ENCODE peak calls at places on chromosomes 11 and 22, in five cellular contexts. One of them, this sample, is unnamed.
A peak's percentile ranks its signal among the peaks of the same experiment; 100 is the strongest.

GRCh38 chr11:44909557-44909956 is 41.1 kb downstream of the TP53I11 start:
- DNase-seq in HepG2: no peak
- DNase-seq in HFF-Myc: no peak
- DNase-seq in foreskin fibroblast: no peak
- DNase-seq in AG10803: no peak
- DNase-seq in this sample: no peak

GRCh38 chr11:104051806-104052205 is 15.4 kb downstream of the DDI1 start:
- DNase-seq in HepG2: no peak
- DNase-seq in HFF-Myc: no peak
- DNase-seq in foreskin fibroblast: no peak
- DNase-seq in AG10803: peak; percentile 15
- DNase-seq in this sample: no peak

GRCh38 chr11:96098511-96099241 is 174.8 kb upstream of the MTMR2 start:
- DNase-seq in HepG2: peak; percentile 95
- DNase-seq in HFF-Myc: no peak
- DNase-seq in foreskin fibroblast: peak; percentile 57
- DNase-seq in AG10803: peak; percentile 49
- DNase-seq in this sample: peak; percentile 35

GRCh38 chr11:19872526-19873135 is 160.0 kb downstream of the NAV2 start:
- DNase-seq in HepG2: no peak
- DNase-seq in HFF-Myc: no peak
- DNase-seq in foreskin fibroblast: no peak
- DNase-seq in AG10803: no peak
- DNase-seq in this sample: no peak

GRCh38 chr11:65427691-65428577 is 5.3 kb downstream of the NEAT1 start:
- DNase-seq in HepG2: no peak
- DNase-seq in HFF-Myc: no peak
- DNase-seq in foreskin fibroblast: peak; percentile 82
- DNase-seq in AG10803: peak; percentile 86
- DNase-seq in this sample: peak; percentile 80

GRCh38 chr22:17734197-17734596 is 40.1 kb downstream of the BID start:
- DNase-seq in HepG2: no peak
- DNase-seq in HFF-Myc: no peak
- DNase-seq in foreskin fibroblast: peak; percentile 64
- DNase-seq in AG10803: peak; percentile 65
- DNase-seq in this sample: peak; percentile 57

GRCh38 chr11:16605440-16605970 is 132.9 kb upstream of the C11orf58 start:
- DNase-seq in HepG2: no peak
- DNase-seq in HFF-Myc: no peak
- DNase-seq in foreskin fibroblast: peak; percentile 42
- DNase-seq in AG10803: no peak
- DNase-seq in this sample: no peak

GRCh38 chr11:109808569-109808968 is 284.6 kb upstream of the ZC3H12C start:
- DNase-seq in HepG2: no peak
- DNase-seq in HFF-Myc: no peak
- DNase-seq in foreskin fibroblast: peak; percentile 39
- DNase-seq in AG10803: peak; percentile 16
- DNase-seq in this sample: no peak

GRCh38 chr11:118058311-118059230 is 18.3 kb upstream of the TMPRSS4 start:
- DNase-seq in HepG2: no peak
- DNase-seq in HFF-Myc: no peak
- DNase-seq in foreskin fibroblast: no peak
- DNase-seq in AG10803: no peak
- DNase-seq in this sample: no peak

GRCh38 chr22:39920134-39920743 is 19.4 kb downstream of the GRAP2 start:
- DNase-seq in HepG2: no peak
- DNase-seq in HFF-Myc: no peak
- DNase-seq in foreskin fibroblast: no peak
- DNase-seq in AG10803: no peak
- DNase-seq in this sample: no peak

GRCh38 chr11:132024587-132025295 is 654.3 kb downstream of the NTM start:
- DNase-seq in HepG2: no peak
- DNase-seq in HFF-Myc: no peak
- DNase-seq in foreskin fibroblast: peak; percentile 82
- DNase-seq in AG10803: peak; percentile 68
- DNase-seq in this sample: peak; percentile 76

GRCh38 chr22:37077802-37078448 is 26.4 kb downstream of the KCTD17 start:
- DNase-seq in HepG2: peak; percentile 29
- DNase-seq in HFF-Myc: no peak
- DNase-seq in foreskin fibroblast: peak; percentile 77
- DNase-seq in AG10803: peak; percentile 29
- DNase-seq in this sample: peak; percentile 7

GRCh38 chr11:10659339-10660216 is 34.0 kb downstream of the IRAG1 start:
- DNase-seq in HepG2: peak; percentile 91
- DNase-seq in HFF-Myc: peak; percentile 78
- DNase-seq in foreskin fibroblast: peak; percentile 96
- DNase-seq in AG10803: peak; percentile 97
- DNase-seq in this sample: peak; percentile 97

GRCh38 chr11:121572581-121573059 is 119.9 kb upstream of the SORL1-AS1 start:
- DNase-seq in HepG2: no peak
- DNase-seq in HFF-Myc: no peak
- DNase-seq in foreskin fibroblast: no peak
- DNase-seq in AG10803: no peak
- DNase-seq in this sample: no peak

GRCh38 chr11:129701706-129702105 is 113.9 kb upstream of the TMEM45B start:
- DNase-seq in HepG2: no peak
- DNase-seq in HFF-Myc: no peak
- DNase-seq in foreskin fibroblast: no peak
- DNase-seq in AG10803: no peak
- DNase-seq in this sample: no peak

GRCh38 chr11:6646631-6647281 is 8.9 kb downstream of the DCHS1 start:
- DNase-seq in HepG2: no peak
- DNase-seq in HFF-Myc: peak; percentile 91
- DNase-seq in foreskin fibroblast: peak; percentile 87
- DNase-seq in AG10803: peak; percentile 84
- DNase-seq in this sample: peak; percentile 17

GRCh38 chr11:72297828-72298227 is 53.9 kb upstream of the PHOX2A start:
- DNase-seq in HepG2: no peak
- DNase-seq in HFF-Myc: no peak
- DNase-seq in foreskin fibroblast: no peak
- DNase-seq in AG10803: no peak
- DNase-seq in this sample: no peak

GRCh38 chr11:110131386-110132123 is 38.4 kb downstream of the ZC3H12C start:
- DNase-seq in HepG2: no peak
- DNase-seq in HFF-Myc: no peak
- DNase-seq in foreskin fibroblast: no peak
- DNase-seq in AG10803: no peak
- DNase-seq in this sample: no peak

GRCh38 chr22:36829370-36830002 is 12.7 kb upstream of the PVALB start:
- DNase-seq in HepG2: no peak
- DNase-seq in HFF-Myc: no peak
- DNase-seq in foreskin fibroblast: no peak
- DNase-seq in AG10803: no peak
- DNase-seq in this sample: no peak

GRCh38 chr11:126137146-126137545 is 74.3 kb downstream of the RPUSD4 start:
- DNase-seq in HepG2: no peak
- DNase-seq in HFF-Myc: no peak
- DNase-seq in foreskin fibroblast: peak; percentile 31
- DNase-seq in AG10803: peak; percentile 78
- DNase-seq in this sample: no peak

GRCh38 chr22:35604671-35605457 is 12.3 kb downstream of the MB start:
- DNase-seq in HepG2: no peak
- DNase-seq in HFF-Myc: no peak
- DNase-seq in foreskin fibroblast: no peak
- DNase-seq in AG10803: peak; percentile 9
- DNase-seq in this sample: no peak

GRCh38 chr11:5362017-5362625 is 10.8 kb downstream of the OR51B6 start:
- DNase-seq in HepG2: no peak
- DNase-seq in HFF-Myc: no peak
- DNase-seq in foreskin fibroblast: no peak
- DNase-seq in AG10803: no peak
- DNase-seq in this sample: no peak

GRCh38 chr22:29225422-29226090 is 19.9 kb downstream of the EMID1 start:
- DNase-seq in HepG2: no peak
- DNase-seq in HFF-Myc: no peak
- DNase-seq in foreskin fibroblast: peak; percentile 65
- DNase-seq in AG10803: peak; percentile 21
- DNase-seq in this sample: no peak

GRCh38 chr11:11461473-11461872 is 108.4 kb upstream of the CSNK2A3 start:
- DNase-seq in HepG2: no peak
- DNase-seq in HFF-Myc: no peak
- DNase-seq in foreskin fibroblast: peak; percentile 7
- DNase-seq in AG10803: no peak
- DNase-seq in this sample: no peak

DNA sequence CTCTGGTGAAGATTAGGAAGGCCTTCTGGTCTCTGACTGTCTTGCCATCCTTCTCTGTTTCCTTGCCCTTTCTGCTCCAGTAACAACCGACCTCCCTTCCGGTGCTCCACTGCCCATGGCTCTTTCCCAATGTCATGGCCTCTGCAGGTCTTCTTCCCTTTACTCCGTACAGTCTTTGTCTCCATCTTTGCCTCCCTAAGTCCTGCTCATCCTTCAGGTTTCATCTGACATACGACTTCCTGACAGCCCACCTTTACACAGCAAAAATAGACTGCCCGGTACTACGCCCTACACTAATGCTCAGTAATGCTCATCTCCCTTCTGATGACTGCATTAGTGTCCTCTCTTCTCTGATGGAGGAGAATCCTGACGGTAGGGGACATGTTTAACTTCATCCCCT is 63.9 kb downstream of the FBXO7 start:
- DNase-seq in HepG2: no peak
- DNase-seq in HFF-Myc: no peak
- DNase-seq in foreskin fibroblast: no peak
- DNase-seq in AG10803: no peak
- DNase-seq in this sample: no peak
- TF ChIP-seq CTCF in HepG2: no peak
- TF ChIP-seq CTCF in HFF-Myc: no peak
- TF ChIP-seq CTCF in foreskin fibroblast: no peak
- TF ChIP-seq CTCF in AG10803: no peak
- TF ChIP-seq CTCF in this sample: no peak

GRCh38 chr11:2090172-2091111 is 48.7 kb downstream of the IGF2 start:
- DNase-seq in HepG2: no peak
- DNase-seq in HFF-Myc: no peak
- DNase-seq in foreskin fibroblast: no peak
- DNase-seq in AG10803: no peak
- DNase-seq in this sample: no peak

GRCh38 chr11:2091112-2091746 is 48.0 kb downstream of the IGF2 start:
- DNase-seq in HepG2: no peak
- DNase-seq in HFF-Myc: no peak
- DNase-seq in foreskin fibroblast: no peak
- DNase-seq in AG10803: no peak
- DNase-seq in this sample: no peak

GRCh38 chr11:2088284-2088683 is 50.9 kb downstream of the IGF2 start:
- DNase-seq in HepG2: no peak
- DNase-seq in HFF-Myc: no peak
- DNase-seq in foreskin fibroblast: no peak
- DNase-seq in AG10803: no peak
- DNase-seq in this sample: no peak

GRCh38 chr11:2089536-2090165 is 49.5 kb downstream of the IGF2 start:
- DNase-seq in HepG2: peak; percentile 54
- DNase-seq in HFF-Myc: no peak
- DNase-seq in foreskin fibroblast: peak; percentile 57
- DNase-seq in AG10803: peak; percentile 29
- DNase-seq in this sample: peak; percentile 24

DNA sequence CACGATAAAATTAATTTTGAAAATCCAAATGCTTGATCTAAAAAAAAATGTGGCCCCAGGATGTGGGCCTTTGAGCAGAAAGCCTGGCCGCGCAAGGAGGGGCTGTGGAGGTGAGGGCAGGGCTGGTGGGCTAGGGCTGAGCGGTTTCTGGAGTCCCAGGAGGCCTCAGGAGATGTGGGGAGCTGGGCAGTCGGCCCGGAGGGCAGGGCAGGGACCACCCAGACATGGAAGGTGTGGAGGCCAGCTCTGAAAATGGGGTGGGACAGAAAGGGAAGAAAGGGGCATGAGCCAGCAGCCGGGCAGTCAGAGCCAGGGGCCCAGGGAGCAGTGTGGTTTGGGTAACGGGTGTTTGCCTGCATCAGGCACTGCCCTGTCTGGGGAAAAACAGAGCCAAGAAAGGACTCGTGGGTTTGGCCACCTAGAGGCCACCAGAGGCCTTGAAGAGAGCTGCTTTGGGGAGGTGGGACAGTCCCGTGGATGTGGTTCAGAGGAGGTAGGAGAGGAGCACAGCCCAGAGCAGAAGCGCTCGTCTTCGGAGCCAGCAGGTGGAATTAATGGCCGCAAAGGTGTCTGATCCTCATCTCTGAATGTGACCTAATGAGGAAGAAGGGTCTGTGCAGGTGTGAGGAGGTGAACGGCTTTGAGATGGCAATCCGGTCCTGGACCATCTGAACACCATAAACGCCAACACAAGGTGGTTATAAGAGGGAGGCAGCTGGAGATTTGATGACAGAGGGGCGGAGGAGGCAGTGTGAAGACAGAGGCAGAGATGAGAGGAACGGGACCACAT is 50.2 kb downstream of the IGF2 start:
- DNase-seq in HepG2: peak; percentile 48
- DNase-seq in HFF-Myc: no peak
- DNase-seq in foreskin fibroblast: no peak
- DNase-seq in AG10803: no peak
- DNase-seq in this sample: no peak
- TF ChIP-seq CTCF in HepG2: peak; percentile 33
- TF ChIP-seq CTCF in HFF-Myc: no peak
- TF ChIP-seq CTCF in foreskin fibroblast: no peak
- TF ChIP-seq CTCF in AG10803: no peak
- TF ChIP-seq CTCF in this sample: peak; percentile 39

GRCh38 chr11:22474621-22475020 is 136.4 kb downstream of the SLC17A6 start:
- DNase-seq in HepG2: no peak
- DNase-seq in HFF-Myc: no peak
- DNase-seq in foreskin fibroblast: no peak
- DNase-seq in AG10803: no peak
- DNase-seq in this sample: no peak

GRCh38 chr11:22467741-22468140 is 129.6 kb downstream of the SLC17A6 start:
- DNase-seq in HepG2: no peak
- DNase-seq in HFF-Myc: no peak
- DNase-seq in foreskin fibroblast: no peak
- DNase-seq in AG10803: no peak
- DNase-seq in this sample: no peak

GRCh38 chr11:22476589-22476988 is 138.4 kb downstream of the SLC17A6 start:
- DNase-seq in HepG2: no peak
- DNase-seq in HFF-Myc: no peak
- DNase-seq in foreskin fibroblast: no peak
- DNase-seq in AG10803: no peak
- DNase-seq in this sample: no peak

GRCh38 chr11:22471405-22471804 is 133.2 kb downstream of the SLC17A6 start:
- DNase-seq in HepG2: no peak
- DNase-seq in HFF-Myc: no peak
- DNase-seq in foreskin fibroblast: no peak
- DNase-seq in AG10803: no peak
- DNase-seq in this sample: no peak

DNA sequence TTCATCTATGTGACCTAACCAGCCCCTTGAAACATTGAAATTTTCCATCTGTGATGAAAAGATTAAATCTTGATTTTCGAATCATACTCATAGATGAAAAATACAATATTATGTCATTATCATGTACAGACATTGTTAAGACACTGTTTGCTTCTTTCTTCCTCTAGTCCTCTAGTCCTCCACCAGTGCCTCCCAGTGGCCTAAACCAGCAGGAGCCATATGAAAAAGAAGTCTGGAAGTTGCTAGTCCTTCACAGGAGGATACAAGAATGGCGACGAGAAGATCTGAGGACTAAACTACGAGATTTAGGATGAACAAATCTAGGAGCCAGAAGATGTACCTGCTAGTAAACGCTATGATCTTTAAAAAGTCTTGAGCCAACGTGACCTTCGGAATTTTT is 134.1 kb downstream of the SLC17A6 start:
- DNase-seq in HepG2: no peak
- DNase-seq in HFF-Myc: no peak
- DNase-seq in foreskin fibroblast: no peak
- DNase-seq in AG10803: no peak
- DNase-seq in this sample: no peak
- TF ChIP-seq CTCF in HepG2: no peak
- TF ChIP-seq CTCF in HFF-Myc: peak; percentile 8
- TF ChIP-seq CTCF in foreskin fibroblast: no peak
- TF ChIP-seq CTCF in AG10803: no peak
- TF ChIP-seq CTCF in this sample: no peak

GRCh38 chr11:56340289-56340688 is 5.5 kb upstream of the OR8K1 start:
- DNase-seq in HepG2: no peak
- DNase-seq in HFF-Myc: no peak
- DNase-seq in foreskin fibroblast: no peak
- DNase-seq in AG10803: no peak
- DNase-seq in this sample: no peak
- TF ChIP-seq CTCF in HepG2: no peak
- TF ChIP-seq CTCF in HFF-Myc: no peak
- TF ChIP-seq CTCF in foreskin fibroblast: no peak
- TF ChIP-seq CTCF in AG10803: no peak
- TF ChIP-seq CTCF in this sample: no peak